ENCODE peak calls at places on chromosomes 3 and 15, in seven cellular contexts. N, X, E, I, D, C and P are unnamed samples.

GRCh38 chr3:37806505-37807291 is 55.0 kb upstream of the CTDSPL start:
- DNase-seq in I (no peak), N (no peak), E (no peak), X (no peak), C (no peak), D (no peak), P (no peak)

GRCh38 chr3:141308588-141309218 is 59.6 kb upstream of the ZBTB38 start:
- DNase-seq in C (peak), X (peak), E (peak), N (no peak), D (no peak), I (no peak), P (peak)

GRCh38 chr3:122977645-122978466 is 49.7 kb downstream of the SEMA5B start:
- DNase-seq in N (peak), C (no peak), I (no peak), X (peak), E (peak), D (no peak), P (peak)

GRCh38 chr3:11570789-11571495 is 72.8 kb downstream of the VGLL4 start:
- DNase-seq in X (no peak), D (no peak), E (no peak), C (no peak), N (no peak), I (no peak), P (no peak)

GRCh38 chr15:90769375-90769774 is 52.2 kb downstream of the BLM start:
- DNase-seq in E (no peak), X (no peak), C (no peak), N (no peak), I (no peak), D (no peak), P (no peak)

GRCh38 chr3:25442486-25442885 is 14.4 kb downstream of the RARB start:
- DNase-seq in C (no peak), X (no peak), I (no peak), D (no peak), E (no peak), N (no peak), P (no peak)

GRCh38 chr3:30353711-30354467 is 252.5 kb upstream of the TGFBR2 start:
- DNase-seq in E (no peak), N (no peak), D (no peak), C (no peak), X (no peak), I (no peak), P (no peak)

GRCh38 chr3:161310649-161311423 is 60.5 kb downstream of the SPTSSB start:
- DNase-seq in C (no peak), X (no peak), I (no peak), N (no peak), E (no peak), D (no peak), P (no peak)

GRCh38 chr15:78224024-78224413 is 10.3 kb downstream of the ACSBG1 start:
- DNase-seq in E (no peak), D (no peak), C (no peak), X (no peak), I (no peak), N (no peak), P (no peak)

GRCh38 chr3:184944221-184944620 is 132.3 kb downstream of the VPS8 start:
- DNase-seq in D (no peak), I (no peak), C (no peak), X (no peak), E (no peak), N (no peak), P (no peak)

GRCh38 chr3:13299531-13300155 is 120.5 kb downstream of the NUP210 start:
- DNase-seq in D (no peak), X (peak), E (no peak), N (no peak), I (no peak), C (no peak), P (peak)